ENCODE peak calls at places on chromosomes 11 and 22, in seven cellular contexts. One of them, this sample, is unnamed.
A peak's percentile ranks its signal among the peaks of the same experiment; 100 is the strongest.

GRCh38 chr22:47282366-47282765 is 519.9 kb downstream of the TBC1D22A start:
- DNase-seq in mammary epithelial cell: no peak
- DNase-seq in endodermal cell: no peak
- DNase-seq in heart left ventricle: no peak
- DNase-seq in A549: no peak
- DNase-seq in CD4-positive, alpha-beta memory T cell: no peak
- DNase-seq in IMR-90: no peak
- DNase-seq in this sample: peak; percentile 39

GRCh38 chr11:6481924-6482275 is 599 bp downstream of the TIMM10B start:
- DNase-seq in A549: no peak
- DNase-seq in CD4-positive, alpha-beta memory T cell: no peak
- DNase-seq in mammary epithelial cell: no peak
- DNase-seq in heart left ventricle: peak; percentile 31
- DNase-seq in endodermal cell: peak; percentile 57
- DNase-seq in IMR-90: no peak
- DNase-seq in this sample: no peak

GRCh38 chr11:104873252-104873651 is 25.0 kb downstream of the CASP12 start:
- DNase-seq in heart left ventricle: no peak
- DNase-seq in endodermal cell: peak; percentile 51
- DNase-seq in CD4-positive, alpha-beta memory T cell: no peak
- DNase-seq in A549: no peak
- DNase-seq in IMR-90: no peak
- DNase-seq in mammary epithelial cell: no peak
- DNase-seq in this sample: no peak

GRCh38 chr22:32997295-32997694 is 60.9 kb downstream of the SYN3 start:
- DNase-seq in mammary epithelial cell: no peak
- DNase-seq in IMR-90: no peak
- DNase-seq in CD4-positive, alpha-beta memory T cell: no peak
- DNase-seq in heart left ventricle: no peak
- DNase-seq in endodermal cell: no peak
- DNase-seq in A549: no peak
- DNase-seq in this sample: no peak

GRCh38 chr22:41481131-41481830 is 12.4 kb downstream of the ACO2 start:
- DNase-seq in A549: no peak
- DNase-seq in heart left ventricle: peak; percentile 64
- DNase-seq in IMR-90: peak; percentile 54
- DNase-seq in CD4-positive, alpha-beta memory T cell: no peak
- DNase-seq in mammary epithelial cell: no peak
- DNase-seq in endodermal cell: no peak
- DNase-seq in this sample: no peak

GRCh38 chr22:47599753-47600152 is 837.3 kb downstream of the TBC1D22A start:
- DNase-seq in CD4-positive, alpha-beta memory T cell: no peak
- DNase-seq in mammary epithelial cell: no peak
- DNase-seq in IMR-90: no peak
- DNase-seq in heart left ventricle: no peak
- DNase-seq in endodermal cell: no peak
- DNase-seq in A549: no peak
- DNase-seq in this sample: no peak

GRCh38 chr11:33258631-33259184 is 1.5 kb downstream of the HIPK3 start:
- DNase-seq in CD4-positive, alpha-beta memory T cell: no peak
- DNase-seq in mammary epithelial cell: peak; percentile 74
- DNase-seq in IMR-90: peak; percentile 56
- DNase-seq in A549: peak; percentile 76
- DNase-seq in heart left ventricle: no peak
- DNase-seq in endodermal cell: no peak
- DNase-seq in this sample: no peak

GRCh38 chr11:68757711-68758110 is 6.4 kb upstream of the TESMIN start:
- DNase-seq in IMR-90: no peak
- DNase-seq in CD4-positive, alpha-beta memory T cell: no peak
- DNase-seq in endodermal cell: no peak
- DNase-seq in heart left ventricle: no peak
- DNase-seq in mammary epithelial cell: no peak
- DNase-seq in A549: no peak
- DNase-seq in this sample: no peak

GRCh38 chr11:35619030-35619753 is 932 bp downstream of the FJX1 start:
- DNase-seq in endodermal cell: peak; percentile 84
- DNase-seq in heart left ventricle: peak; percentile 36
- DNase-seq in CD4-positive, alpha-beta memory T cell: no peak
- DNase-seq in A549: peak; percentile 77
- DNase-seq in IMR-90: peak; percentile 37
- DNase-seq in mammary epithelial cell: peak; percentile 71
- DNase-seq in this sample: peak; percentile 65

GRCh38 chr11:64609436-64610047 is 18.5 kb downstream of the SLC22A12 start:
- DNase-seq in A549: peak; percentile 12
- DNase-seq in mammary epithelial cell: no peak
- DNase-seq in endodermal cell: no peak
- DNase-seq in heart left ventricle: no peak
- DNase-seq in IMR-90: no peak
- DNase-seq in CD4-positive, alpha-beta memory T cell: no peak
- DNase-seq in this sample: no peak

GRCh38 chr11:19670030-19670761 is 42.4 kb upstream of the NAV2 start:
- DNase-seq in IMR-90: peak; percentile 28
- DNase-seq in CD4-positive, alpha-beta memory T cell: no peak
- DNase-seq in A549: peak; percentile 46
- DNase-seq in heart left ventricle: no peak
- DNase-seq in mammary epithelial cell: peak; percentile 62
- DNase-seq in endodermal cell: peak; percentile 95
- DNase-seq in this sample: no peak

GRCh38 chr22:26579331-26579886 is 10.5 kb downstream of the TPST2 start:
- DNase-seq in A549: no peak
- DNase-seq in heart left ventricle: peak; percentile 38
- DNase-seq in CD4-positive, alpha-beta memory T cell: peak; percentile 56
- DNase-seq in mammary epithelial cell: no peak
- DNase-seq in endodermal cell: no peak
- DNase-seq in IMR-90: no peak
- DNase-seq in this sample: no peak

GRCh38 chr22:28750471-28750881 is 8.6 kb downstream of the HSCB start:
- DNase-seq in A549: no peak
- DNase-seq in IMR-90: peak; percentile 93
- DNase-seq in CD4-positive, alpha-beta memory T cell: no peak
- DNase-seq in mammary epithelial cell: no peak
- DNase-seq in endodermal cell: no peak
- DNase-seq in heart left ventricle: no peak
- DNase-seq in this sample: no peak

GRCh38 chr11:58963551-58964075 is 24.3 kb downstream of the GLYATL1 start:
- DNase-seq in heart left ventricle: no peak
- DNase-seq in mammary epithelial cell: peak; percentile 89
- DNase-seq in A549: peak; percentile 53
- DNase-seq in CD4-positive, alpha-beta memory T cell: no peak
- DNase-seq in endodermal cell: peak; percentile 93
- DNase-seq in IMR-90: peak; percentile 59
- DNase-seq in this sample: no peak

GRCh38 chr11:72681226-72682153 is 7.3 kb upstream of the PDE2A start:
- DNase-seq in endodermal cell: no peak
- DNase-seq in A549: no peak
- DNase-seq in mammary epithelial cell: no peak
- DNase-seq in CD4-positive, alpha-beta memory T cell: no peak
- DNase-seq in heart left ventricle: no peak
- DNase-seq in IMR-90: no peak
- DNase-seq in this sample: no peak

GRCh38 chr22:20463324-20464095 is 25.9 kb upstream of the SCARF2 start:
- DNase-seq in CD4-positive, alpha-beta memory T cell: peak; percentile 65
- DNase-seq in heart left ventricle: no peak
- DNase-seq in IMR-90: no peak
- DNase-seq in endodermal cell: no peak
- DNase-seq in mammary epithelial cell: no peak
- DNase-seq in A549: no peak
- DNase-seq in this sample: no peak

GRCh38 chr22:25070870-25071465 is 118.5 kb downstream of the KIAA1671 start:
- DNase-seq in heart left ventricle: no peak
- DNase-seq in mammary epithelial cell: no peak
- DNase-seq in IMR-90: no peak
- DNase-seq in CD4-positive, alpha-beta memory T cell: no peak
- DNase-seq in endodermal cell: no peak
- DNase-seq in A549: no peak
- DNase-seq in this sample: no peak

GRCh38 chr11:65478411-65479183 is 20.2 kb upstream of the MALAT1 start:
- DNase-seq in CD4-positive, alpha-beta memory T cell: no peak
- DNase-seq in A549: no peak
- DNase-seq in heart left ventricle: peak; percentile 81
- DNase-seq in endodermal cell: peak; percentile 76
- DNase-seq in IMR-90: peak; percentile 73
- DNase-seq in mammary epithelial cell: no peak
- DNase-seq in this sample: no peak

GRCh38 chr11:116177521-116178220 is 595.1 kb downstream of the BUD13 start:
- DNase-seq in CD4-positive, alpha-beta memory T cell: no peak
- DNase-seq in mammary epithelial cell: no peak
- DNase-seq in A549: no peak
- DNase-seq in heart left ventricle: no peak
- DNase-seq in IMR-90: no peak
- DNase-seq in endodermal cell: peak; percentile 40
- DNase-seq in this sample: no peak

GRCh38 chr11:16924462-16924825 is 89.8 kb downstream of the PLEKHA7 start:
- DNase-seq in heart left ventricle: no peak
- DNase-seq in endodermal cell: no peak
- DNase-seq in mammary epithelial cell: no peak
- DNase-seq in CD4-positive, alpha-beta memory T cell: no peak
- DNase-seq in IMR-90: no peak
- DNase-seq in A549: no peak
- DNase-seq in this sample: no peak

GRCh38 chr22:39296981-39297489 is 22.4 kb downstream of the RPL3 start:
- DNase-seq in heart left ventricle: peak; percentile 46
- DNase-seq in mammary epithelial cell: no peak
- DNase-seq in IMR-90: no peak
- DNase-seq in endodermal cell: no peak
- DNase-seq in A549: no peak
- DNase-seq in CD4-positive, alpha-beta memory T cell: no peak
- DNase-seq in this sample: no peak
- H3K27ac ChIP-seq in heart left ventricle: no peak overlapping the region
- H3K27ac ChIP-seq in mammary epithelial cell: no peak overlapping the region
- H3K27ac ChIP-seq in IMR-90: no peak overlapping the region
- H3K27ac ChIP-seq in endodermal cell: no peak overlapping the region
- H3K27ac ChIP-seq in A549: peak overlapping the region; percentile 78
- H3K27ac ChIP-seq in CD4-positive, alpha-beta memory T cell: no peak overlapping the region
- H3K27ac ChIP-seq in this sample: peak overlapping the region; percentile 39

GRCh38 chr11:77547863-77548551 is 41.7 kb upstream of the AQP11 start:
- DNase-seq in endodermal cell: peak; percentile 83
- DNase-seq in heart left ventricle: no peak
- DNase-seq in mammary epithelial cell: peak; percentile 47
- DNase-seq in CD4-positive, alpha-beta memory T cell: peak; percentile 44
- DNase-seq in IMR-90: peak; percentile 79
- DNase-seq in A549: peak; percentile 74
- DNase-seq in this sample: no peak
- H3K4me1 ChIP-seq in endodermal cell: no peaks in the 10 kb centered on the region
- H3K4me1 ChIP-seq in heart left ventricle: peaks cover 2% of the 10 kb centered on the region
- H3K4me1 ChIP-seq in mammary epithelial cell: no peaks in the 10 kb centered on the region
- H3K4me1 ChIP-seq in CD4-positive, alpha-beta memory T cell: no peaks in the 10 kb centered on the region
- H3K4me1 ChIP-seq in IMR-90: no peaks in the 10 kb centered on the region
- H3K4me1 ChIP-seq in A549: no peaks in the 10 kb centered on the region
- H3K4me1 ChIP-seq in this sample: no peaks in the 10 kb centered on the region

GRCh38 chr22:22226448-22227187 is 18.0 kb upstream of the VPREB1 start:
- DNase-seq in CD4-positive, alpha-beta memory T cell: no peak
- DNase-seq in heart left ventricle: no peak
- DNase-seq in A549: no peak
- DNase-seq in IMR-90: no peak
- DNase-seq in mammary epithelial cell: no peak
- DNase-seq in endodermal cell: peak; percentile 2
- DNase-seq in this sample: no peak
- H3K27ac ChIP-seq in CD4-positive, alpha-beta memory T cell: no peak overlapping the region
- H3K27ac ChIP-seq in heart left ventricle: no peak overlapping the region
- H3K27ac ChIP-seq in A549: no peak overlapping the region
- H3K27ac ChIP-seq in IMR-90: no peak overlapping the region
- H3K27ac ChIP-seq in mammary epithelial cell: no peak overlapping the region
- H3K27ac ChIP-seq in endodermal cell: no peak overlapping the region
- H3K27ac ChIP-seq in this sample: no peak overlapping the region

DNA sequence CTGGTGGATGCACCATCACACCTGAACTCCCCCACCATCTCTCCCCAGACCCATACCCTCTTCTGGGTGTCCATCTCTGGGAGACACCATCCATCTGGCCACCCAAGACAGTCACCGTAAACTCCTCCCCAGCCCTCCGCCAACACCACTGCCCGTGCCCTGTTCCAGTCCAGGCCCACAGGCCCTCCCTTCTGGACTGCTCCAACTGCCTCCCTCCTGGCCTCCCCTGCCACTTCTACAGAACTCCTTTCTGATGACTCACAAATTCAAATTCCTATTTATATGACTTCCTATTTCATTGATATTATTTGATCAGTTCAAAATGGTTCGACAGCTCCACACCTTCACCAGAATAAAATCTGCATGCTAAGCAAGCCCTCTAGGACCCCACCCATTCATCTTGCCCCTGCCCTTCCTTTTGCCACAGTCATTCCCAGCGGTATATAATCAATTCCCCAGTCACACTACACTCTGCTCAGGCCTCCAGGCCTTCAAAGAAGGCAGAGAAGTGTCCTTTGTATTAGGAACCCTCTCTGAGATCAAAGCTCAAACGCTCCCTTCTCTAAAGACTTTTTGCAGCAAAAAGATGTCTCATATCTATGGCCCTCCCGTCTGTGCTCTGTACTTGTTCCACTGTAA is 29.1 kb downstream of the MYH9 start:
- DNase-seq in heart left ventricle: no peak
- DNase-seq in endodermal cell: no peak
- DNase-seq in CD4-positive, alpha-beta memory T cell: no peak
- DNase-seq in mammary epithelial cell: no peak
- DNase-seq in IMR-90: no peak
- DNase-seq in A549: no peak
- DNase-seq in this sample: no peak
- H3K4me1 ChIP-seq in heart left ventricle: peaks cover 94% of the 10 kb centered on the region
- H3K4me1 ChIP-seq in endodermal cell: peaks cover 31% of the 10 kb centered on the region
- H3K4me1 ChIP-seq in CD4-positive, alpha-beta memory T cell: peaks cover 100% of the 10 kb centered on the region
- H3K4me1 ChIP-seq in mammary epithelial cell: peaks cover 90% of the 10 kb centered on the region
- H3K4me1 ChIP-seq in IMR-90: peaks cover 64% of the 10 kb centered on the region
- H3K4me1 ChIP-seq in A549: peaks cover 99% of the 10 kb centered on the region
- H3K4me1 ChIP-seq in this sample: peaks cover 95% of the 10 kb centered on the region

This sample was measured in RWPE2.